ENCODE peak calls at places on chromosomes 4 and X, in four cellular contexts. N is IMR-90, J is Peyer's patch, B is neural progenitor cell. K is an unnamed sample.

GRCh38 chr4:7813674-7814073 is 126.0 kb downstream of the AFAP1 start:
- DNase-seq in N (peak), J (no peak), B (no peak), K (no peak)

GRCh38 chr4:139656614-139657486 is 8.8 kb upstream of the MGST2 start:
- DNase-seq in N (peak), J (peak), B (peak), K (peak)

GRCh38 chr4:87005690-87006461 is 71.1 kb downstream of the AFF1 start:
- DNase-seq in N (no peak), J (peak), B (peak), K (no peak)

GRCh38 chrX:149456476-149457245 is 48.4 kb downstream of the IDS start:
- DNase-seq in B (no peak), N (no peak), J (no peak), K (no peak)

GRCh38 chr4:85496146-85496849 is 21.3 kb downstream of the ARHGAP24 start:
- DNase-seq in N (no peak), B (no peak), J (no peak), K (no peak)

GRCh38 chr4:48112017-48112667 is 21.9 kb downstream of the TXK start:
- DNase-seq in J (no peak), N (peak), B (no peak), K (no peak)

GRCh38 chr4:1961038-1961437 is 47.7 kb downstream of the NELFA start:
- DNase-seq in N (no peak), J (no peak), B (no peak), K (no peak)

GRCh38 chr4:3070709-3071500 is 3.4 kb downstream of the HTT-AS start:
- DNase-seq in N (peak), B (no peak), J (no peak), K (no peak)

GRCh38 chr4:150890246-150890645 is 124.8 kb downstream of the LRBA start:
- DNase-seq in N (no peak), B (no peak), J (no peak), K (no peak)

GRCh38 chr4:38177792-38178665 is 217.8 kb downstream of the PTTG2 start:
- DNase-seq in N (no peak), B (no peak), J (peak), K (no peak)

GRCh38 chr4:1154523-1155182 is 17.7 kb downstream of the SPON2 start:
- DNase-seq in J (no peak), B (no peak), N (peak), K (no peak)

DNA sequence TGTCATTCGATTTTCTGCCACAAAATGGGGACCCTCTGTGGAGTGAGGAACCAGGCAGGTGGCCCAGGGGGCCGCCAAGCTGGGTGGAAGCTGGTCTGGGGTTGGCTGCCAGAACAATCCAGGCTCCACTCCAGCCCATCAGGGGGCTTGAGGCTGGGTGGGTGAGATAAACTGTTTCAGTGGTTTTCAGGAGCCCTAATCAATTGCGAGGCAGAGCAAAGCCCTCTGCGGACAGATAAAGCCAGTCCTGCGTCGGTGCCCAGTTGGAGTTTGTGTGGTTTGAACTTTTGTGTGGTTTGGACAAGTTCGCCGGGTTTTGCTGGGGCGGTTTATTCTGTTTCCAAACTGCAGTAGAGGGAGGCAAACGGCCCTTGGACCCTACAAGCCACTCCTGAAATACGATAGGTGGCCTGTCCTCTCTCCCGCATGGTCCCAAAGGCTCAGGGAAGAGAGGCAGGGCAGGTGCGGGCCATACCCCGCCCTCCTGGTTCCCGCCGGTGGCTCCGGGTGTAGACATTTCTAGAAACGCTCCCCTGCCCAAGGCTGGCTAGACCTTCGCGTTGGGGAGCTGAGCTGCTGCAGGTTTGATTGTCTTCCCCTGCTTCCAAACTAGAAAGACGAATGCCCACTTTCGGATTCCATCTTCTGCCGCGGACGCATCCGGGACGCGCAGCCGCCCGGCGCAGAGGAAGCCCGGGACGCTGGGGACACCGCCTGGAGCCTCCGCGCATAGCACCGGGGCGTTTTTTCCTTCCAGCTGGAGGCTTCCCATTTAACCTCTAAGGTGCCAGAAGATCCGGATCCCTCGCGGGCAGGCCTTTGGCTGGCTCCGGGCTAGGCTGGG is 169.0 kb upstream of the BCOR start:
- DNase-seq in J (peak), N (peak), B (peak), K (peak)
- TF ChIP-seq CTCF in J (peak), N (peak), B (peak), K (peak)

GRCh38 chr4:123606336-123606735 is 209.7 kb downstream of the SPRY1 start:
- DNase-seq in J (no peak), N (peak), B (no peak), K (no peak)
- TF ChIP-seq CTCF in J (no peak), N (no peak), B (no peak), K (no peak)

GRCh38 chr4:12723849-12724447 is 760.2 kb downstream of the RAB28 start:
- DNase-seq in N (no peak), J (no peak), B (peak), K (no peak)
- TF ChIP-seq CTCF in N (no peak), J (no peak), B (no peak), K (no peak)

DNA sequence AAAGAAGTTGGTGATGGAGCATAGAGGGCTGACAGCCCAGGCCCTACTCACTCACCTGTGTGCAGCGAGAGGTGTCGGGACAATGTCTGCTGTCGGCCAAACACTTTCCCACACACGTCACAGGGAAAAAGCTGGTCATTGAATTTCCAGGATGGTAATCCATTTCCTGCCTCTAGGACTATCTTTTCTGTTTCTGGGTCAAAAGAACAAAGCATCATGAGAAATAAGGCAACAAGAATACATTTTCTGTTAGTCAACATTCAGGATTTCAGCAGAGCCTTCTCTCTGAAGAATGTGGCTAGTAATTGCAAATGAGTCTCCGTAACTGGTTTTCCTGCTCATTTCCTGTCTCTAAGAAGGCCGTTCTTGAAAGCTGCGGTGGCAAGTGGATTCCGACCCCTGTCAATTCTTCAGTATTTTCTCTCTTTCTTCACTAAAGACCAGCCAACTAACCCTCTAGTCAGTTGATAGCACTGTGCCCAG is 99.4 kb downstream of the C4orf51 start:
- DNase-seq in B (no peak), J (no peak), N (no peak), K (no peak)
- TF ChIP-seq CTCF in B (no peak), J (no peak), N (no peak), K (no peak)

GRCh38 chr4:6032249-6033244 is 14.3 kb upstream of the C4orf50 start:
- DNase-seq in B (peak), J (no peak), N (no peak), K (no peak)
- TF ChIP-seq CTCF in B (peak), J (no peak), N (no peak), K (peak)

DNA sequence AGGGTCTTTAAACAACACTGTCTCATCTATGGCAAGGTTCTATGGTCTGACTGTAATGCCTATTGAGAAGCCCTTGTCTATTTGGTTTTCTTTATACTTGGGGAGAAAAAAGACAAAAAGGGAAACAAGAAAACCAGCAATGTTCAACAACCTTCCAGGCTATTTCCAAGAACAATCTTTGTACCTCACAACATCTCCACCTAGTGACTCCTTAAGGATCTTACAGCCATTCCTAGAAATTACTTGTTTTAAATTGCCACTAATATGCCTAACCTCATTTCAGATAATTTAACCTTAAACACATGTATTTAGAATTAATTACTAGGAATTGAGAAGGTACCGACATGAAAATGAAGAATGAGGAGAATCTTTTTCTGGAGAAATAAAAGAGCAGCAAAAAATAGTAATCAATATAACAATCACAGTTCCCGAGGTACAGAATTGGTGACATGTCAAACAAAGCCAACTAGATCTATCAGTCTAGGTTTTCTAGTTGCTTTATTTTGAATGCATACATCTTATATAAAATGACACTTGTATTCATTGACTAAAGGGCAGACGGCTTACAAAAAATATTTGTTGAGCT is 1.6 kb upstream of the RBM46 start:
- DNase-seq in J (no peak), N (peak), B (peak), K (no peak)
- TF ChIP-seq CTCF in J (peak), N (peak), B (peak), K (peak)